ENCODE peak calls at places on chromosomes 11 and 22, in four cellular contexts. J, C, P and L are unnamed samples.

GRCh38 chr11:8756201-8756600 is 73.6 kb downstream of the RPL27A start:
- DNase-seq in P (no peak), J (no peak), C (no peak), L (peak; percentile 61)

GRCh38 chr11:35486934-35487333 is 38.5 kb downstream of the PAMR1 start:
- DNase-seq in J (no peak), P (no peak), C (no peak), L (no peak)

GRCh38 chr22:20011993-20012740 is 4.5 kb downstream of the ARVCF start:
- DNase-seq in J (peak; percentile 56), P (no peak), C (no peak), L (no peak)

GRCh38 chr22:31646186-31647019 is 15.6 kb downstream of the PISD start:
- DNase-seq in J (no peak), P (no peak), C (no peak), L (no peak)

GRCh38 chr11:38060930-38061329 is 1462.9 kb upstream of the RAG2 start:
- DNase-seq in C (no peak), J (no peak), P (no peak), L (no peak)

GRCh38 chr11:128302425-128303186 is 284.8 kb downstream of the ETS1 start:
- DNase-seq in C (no peak), J (no peak), P (no peak), L (no peak)

GRCh38 chr11:94802501-94802900 is 34.3 kb downstream of the AMOTL1 start:
- DNase-seq in C (no peak), J (no peak), P (no peak), L (no peak)

GRCh38 chr11:8913961-8914660 is 3.1 kb downstream of the AKIP1 start:
- DNase-seq in P (no peak), C (peak; percentile 78), J (no peak), L (no peak)

GRCh38 chr22:44259366-44260215 is 53.2 kb downstream of the SHISAL1 start:
- DNase-seq in P (peak; percentile 12), C (no peak), J (peak; percentile 28), L (peak; percentile 34)

GRCh38 chr11:84390441-84391078 is 1104.4 kb upstream of the CCDC90B start:
- DNase-seq in J (no peak), P (no peak), C (peak; percentile 92), L (no peak)

GRCh38 chr11:3886985-3887384 is 31.5 kb downstream of the STIM1 start:
- DNase-seq in C (no peak), P (no peak), J (no peak), L (no peak)

GRCh38 chr11:121534131-121535093 is 81.6 kb upstream of the SORL1-AS1 start:
- DNase-seq in J (no peak), C (peak; percentile 19), P (no peak), L (no peak)

GRCh38 chr22:46331496-46331895 is 4.0 kb upstream of the TRMU start:
- DNase-seq in P (no peak), J (peak; percentile 53), C (no peak), L (no peak)

GRCh38 chr11:64770120-64770519 is 8.2 kb downstream of the SF1 start:
- DNase-seq in P (no peak), C (no peak), J (peak; percentile 49), L (peak; percentile 60)

GRCh38 chr11:64767344-64768299 is 7.8 kb upstream of the PYGM start:
- DNase-seq in J (peak; percentile 91), P (peak; percentile 62), C (peak; percentile 96), L (peak; percentile 86)

GRCh38 chr11:64768300-64768694 is 8.5 kb upstream of the PYGM start:
- DNase-seq in P (no peak), C (no peak), J (no peak), L (no peak)

GRCh38 chr11:64766881-64767280 is 7.1 kb upstream of the PYGM start:
- DNase-seq in C (no peak), P (no peak), J (peak; percentile 75), L (peak; percentile 67)

GRCh38 chr11:64769283-64769682 is 9.1 kb downstream of the SF1 start:
- DNase-seq in C (no peak), P (no peak), J (peak; percentile 28), L (no peak)
- H3K27ac ChIP-seq in C (peak overlapping the region; percentile 74), P (no peak overlapping the region), J (peak overlapping the region; percentile 91), L (no peak overlapping the region)

GRCh38 chr11:64239662-64240466 is 1.0 kb upstream of the FKBP2 start:
- DNase-seq in P (peak; percentile 55), J (no peak), C (no peak), L (no peak)
- TF ChIP-seq POLR2AphosphoS5 in P (peak; percentile 54), J (peak; percentile 15), C (no peak), L (no peak)

GRCh38 chr11:68229601-68230000 is 16.5 kb upstream of the KMT5B start:
- DNase-seq in C (no peak), J (no peak), P (no peak), L (no peak)

GRCh38 chr11:68223275-68223674 is 10.2 kb upstream of the KMT5B start:
- DNase-seq in C (no peak), J (no peak), P (no peak), L (no peak)

GRCh38 chr11:68224606-68225005 is 11.5 kb upstream of the KMT5B start:
- DNase-seq in C (no peak), J (no peak), P (no peak), L (no peak)

GRCh38 chr11:68231598-68231997 is 18.5 kb upstream of the KMT5B start:
- DNase-seq in C (no peak), J (no peak), P (no peak), L (no peak)

DNA sequence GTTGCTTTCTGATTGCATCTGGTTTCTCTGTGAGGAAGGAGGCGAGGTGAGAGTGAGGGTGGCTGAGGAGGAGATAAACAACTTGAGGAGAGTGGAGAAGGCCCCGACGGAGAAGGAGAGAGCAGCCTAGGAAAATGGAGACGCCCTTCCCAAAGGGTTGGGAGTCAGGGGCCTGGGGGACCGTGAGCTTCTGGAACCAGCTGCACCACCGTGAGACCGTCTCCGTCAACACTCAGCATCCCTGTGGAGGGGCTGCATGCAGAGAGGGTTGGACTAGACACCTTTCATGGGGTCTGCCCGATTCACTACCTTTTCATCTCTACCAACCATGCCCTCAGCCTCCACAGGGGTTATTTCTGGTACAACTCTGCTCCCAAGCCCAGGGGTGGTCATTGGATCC is 13.3 kb upstream of the KMT5B start:
- DNase-seq in P (no peak), C (no peak), J (no peak), L (no peak)
- H3K27ac ChIP-seq in P (no peak overlapping the region), C (no peak overlapping the region), J (no peak overlapping the region), L (no peak overlapping the region)

DNA sequence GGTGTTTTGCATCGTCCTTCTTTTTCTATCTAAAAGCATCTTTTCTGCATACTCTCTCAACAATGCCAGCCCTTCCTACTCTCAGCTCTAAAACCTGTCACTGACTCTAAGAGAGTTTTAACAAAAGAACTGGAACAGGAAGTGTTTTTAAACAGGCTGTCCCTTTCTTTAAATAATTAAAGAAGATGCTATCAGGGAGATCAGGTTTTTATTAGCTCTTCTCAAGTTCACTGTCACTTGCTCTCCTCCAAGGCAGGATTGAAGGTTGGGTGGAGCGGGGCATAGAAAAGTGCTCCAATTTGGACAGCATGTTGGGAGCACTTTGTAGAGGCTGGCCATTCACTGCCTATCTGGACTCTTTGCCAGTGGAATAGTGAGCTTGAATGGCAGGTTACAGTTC is 56.4 kb upstream of the BARX2 start:
- DNase-seq in C (no peak), P (no peak), J (no peak), L (no peak)
- TF ChIP-seq POLR2AphosphoS5 in C (no peak), P (no peak), J (no peak), L (no peak)

GRCh38 chr22:42683599-42684283 is 34.5 kb upstream of the CYB5R3 start:
- DNase-seq in P (no peak), C (no peak), J (no peak), L (peak; percentile 96)

GRCh38 chr22:42686756-42687491 is 33.7 kb downstream of the A4GALT start:
- DNase-seq in P (no peak), J (no peak), C (no peak), L (no peak)

GRCh38 chr22:42684462-42685195 is 35.4 kb upstream of the CYB5R3 start:
- DNase-seq in J (no peak), C (no peak), P (no peak), L (peak; percentile 87)

GRCh38 chr22:42688241-42688913 is 32.3 kb downstream of the A4GALT start:
- DNase-seq in P (peak; percentile 91), C (peak; percentile 70), J (no peak), L (peak; percentile 98)

GRCh38 chr22:42685941-42686666 is 34.6 kb downstream of the A4GALT start:
- DNase-seq in P (peak; percentile 58), C (peak; percentile 18), J (no peak), L (peak; percentile 83)
- H3K27ac ChIP-seq in P (peak overlapping the region; percentile 27), C (no peak overlapping the region), J (peak overlapping the region; percentile 38), L (peak overlapping the region; percentile 96)

GRCh38 chr22:50119169-50119767 is 29.5 kb downstream of the MOV10L1 start:
- DNase-seq in C (no peak), P (no peak), J (no peak), L (peak; percentile 54)

GRCh38 chr22:50117168-50117762 is 27.5 kb downstream of the MOV10L1 start:
- DNase-seq in P (no peak), C (no peak), J (no peak), L (no peak)

GRCh38 chr22:50118129-50118528 is 28.3 kb downstream of the MOV10L1 start:
- DNase-seq in P (no peak), C (no peak), J (no peak), L (no peak)

GRCh38 chr22:50119768-50120251 is 30.0 kb downstream of the MOV10L1 start:
- DNase-seq in J (no peak), P (no peak), C (no peak), L (peak; percentile 28)

GRCh38 chr22:50118557-50119168 is 28.9 kb downstream of the MOV10L1 start:
- DNase-seq in J (no peak), C (no peak), P (no peak), L (peak; percentile 76)
- TF ChIP-seq POLR2AphosphoS5 in J (no peak), C (no peak), P (no peak), L (no peak)

GRCh38 chr22:27128461-27129080 is 471.2 kb downstream of the MIAT start:
- DNase-seq in J (no peak), C (no peak), P (no peak), L (no peak)
- H3K27ac ChIP-seq in J (no peak overlapping the region), C (no peak overlapping the region), P (no peak overlapping the region), L (peak overlapping the region; percentile 39)

GRCh38 chr22:29108137-29108536 is 35.3 kb downstream of the KREMEN1 start:
- DNase-seq in J (no peak), C (no peak), P (no peak), L (no peak)
- TF ChIP-seq POLR2AphosphoS5 in J (no peak), C (no peak), P (no peak), L (no peak)

GRCh38 chr22:49186293-49186692 is 641.4 kb downstream of the BRD1 start:
- DNase-seq in C (no peak), J (no peak), P (no peak), L (no peak)

GRCh38 chr22:49189871-49190270 is 637.8 kb downstream of the BRD1 start:
- DNase-seq in J (peak; percentile 55), C (no peak), P (no peak), L (no peak)

GRCh38 chr22:49186756-49187155 is 640.9 kb downstream of the BRD1 start:
- DNase-seq in J (peak; percentile 59), P (no peak), C (no peak), L (no peak)

GRCh38 chr22:49188591-49188990 is 639.1 kb downstream of the BRD1 start:
- DNase-seq in C (no peak), P (no peak), J (peak; percentile 47), L (no peak)

GRCh38 chr22:49188091-49188490 is 639.6 kb downstream of the BRD1 start:
- DNase-seq in J (peak; percentile 33), C (no peak), P (no peak), L (no peak)
- H3K27ac ChIP-seq in J (no peak overlapping the region), C (no peak overlapping the region), P (no peak overlapping the region), L (no peak overlapping the region)